ENCODE peak calls at places on chromosomes 6 and 20, in ten cellular contexts. J is neural crest cell, E is NCI-H1694, I is M059J, P is D341Med, H is T-helper 1 cell, K is GM12865, U is upper lobe of left lung, V is anterior cingulate cortex, N is right cardiac atrium. C is an unnamed sample.
A peak's percentile ranks its signal among the peaks of the same experiment; 100 is the strongest.

GRCh38 chr6:97557355-97557754 is 274.3 kb upstream of the MMS22L start:
- DNase-seq in I (no peak), P (no peak), H (no peak), E (no peak), N (no peak), V (no peak), J (no peak), U (no peak), K (no peak), C (no peak)

GRCh38 chr6:130906736-130907381 is 79.7 kb downstream of the SMLR1 start:
- DNase-seq in U (no peak), H (no peak), I (peak; percentile 79), N (no peak), K (peak; percentile 16), J (no peak), E (no peak), V (no peak), P (no peak), C (no peak)

GRCh38 chr6:24931752-24932691 is 3.7 kb downstream of the RIPOR2 start:
- DNase-seq in J (no peak), N (no peak), U (no peak), E (no peak), P (no peak), K (peak; percentile 82), H (no peak), V (no peak), I (peak; percentile 84), C (no peak)

GRCh38 chr6:54138795-54139194 is 27.6 kb downstream of the MLIP start:
- DNase-seq in V (no peak), J (no peak), H (no peak), U (no peak), P (no peak), E (no peak), I (no peak), K (no peak), N (no peak), C (no peak)

GRCh38 chr6:133983099-133983939 is 30.3 kb downstream of the TBPL1 start:
- DNase-seq in J (no peak), K (peak; percentile 26), V (no peak), N (no peak), E (no peak), P (no peak), U (no peak), H (no peak), I (peak; percentile 95), C (no peak)

GRCh38 chr6:139112146-139112545 is 22.7 kb upstream of the HECA start:
- DNase-seq in V (no peak), N (no peak), H (no peak), U (no peak), I (no peak), J (no peak), E (no peak), P (no peak), K (no peak), C (no peak)

GRCh38 chr6:14841901-14842421 is 403.9 kb upstream of the JARID2 start:
- DNase-seq in E (no peak), H (no peak), N (no peak), K (no peak), I (peak; percentile 92), J (no peak), P (no peak), V (no peak), U (no peak), C (no peak)

GRCh38 chr20:8431538-8432434 is 299.7 kb downstream of the PLCB1 start:
- DNase-seq in V (peak; percentile 1), P (no peak), H (no peak), J (no peak), E (peak; percentile 91), U (no peak), K (no peak), N (peak; percentile 91), I (peak; percentile 24), C (peak; percentile 93)

GRCh38 chr6:132819405-132820145 is 5.2 kb downstream of the RPS12 start:
- DNase-seq in I (peak; percentile 43), H (no peak), U (no peak), V (no peak), K (peak; percentile 60), E (no peak), P (no peak), N (no peak), J (no peak), C (no peak)

GRCh38 chr6:166928644-166929515 is 27.5 kb downstream of the RNASET2 start:
- DNase-seq in U (no peak), P (no peak), I (no peak), H (no peak), V (no peak), N (no peak), J (no peak), K (no peak), E (no peak), C (no peak)

GRCh38 chr20:62823688-62824475 is 7.0 kb downstream of the COL9A3 start:
- DNase-seq in K (no peak), E (no peak), I (no peak), J (no peak), U (peak; percentile 75), V (no peak), H (no peak), N (peak; percentile 46), P (no peak), C (no peak)

GRCh38 chr6:20808439-20808838 is 274.2 kb downstream of the CDKAL1 start:
- DNase-seq in I (no peak), J (no peak), H (no peak), P (no peak), E (no peak), K (no peak), U (no peak), V (no peak), N (no peak), C (no peak)